ENCODE peak calls at places on chromosomes 3 and 15, in six cellular contexts. Z is HepG2, I is K562, G is H1, B is endothelial cell of umbilical vein, E is A549. W is an unnamed sample.

GRCh38 chr3:52253314-52254260 is 8.0 kb downstream of the PPM1M start:
- DNase-seq in I (no peak), G (no peak), Z (no peak), E (no peak), B (peak), W (no peak)

GRCh38 chr3:48268381-48268935 is 27.6 kb downstream of the ZNF589 start:
- DNase-seq in I (no peak), E (no peak), Z (no peak), B (no peak), G (no peak), W (no peak)

GRCh38 chr3:9945358-9945757 is 6.8 kb downstream of the PRRT3 start:
- DNase-seq in Z (no peak), E (no peak), G (no peak), B (no peak), I (no peak), W (no peak)

GRCh38 chr3:153400641-153401040 is 238.6 kb downstream of the RAP2B start:
- DNase-seq in I (no peak), Z (no peak), B (no peak), E (no peak), G (no peak), W (no peak)

GRCh38 chr15:74245342-74245931 is 9.3 kb downstream of the CCDC33 start:
- DNase-seq in G (no peak), Z (no peak), B (no peak), I (peak), E (no peak), W (peak)

GRCh38 chr3:126197854-126198584 is 17.6 kb upstream of the ALDH1L1 start:
- DNase-seq in I (peak), E (peak), B (peak), G (peak), Z (peak), W (peak)

GRCh38 chr3:191356586-191357439 is 26.5 kb upstream of the UTS2B start:
- DNase-seq in G (no peak), E (no peak), Z (no peak), I (no peak), B (peak), W (no peak)

GRCh38 chr3:99659032-99659431 is 20.6 kb downstream of the COL8A1 start:
- DNase-seq in G (no peak), B (peak), I (no peak), E (no peak), Z (no peak), W (no peak)

GRCh38 chr3:46931631-46932441 is 44.7 kb downstream of the CCDC12 start:
- DNase-seq in G (no peak), Z (peak), I (no peak), E (no peak), B (peak), W (no peak)

GRCh38 chr3:159804726-159805410 is 183.8 kb upstream of the IL12A start:
- DNase-seq in I (peak), E (peak), B (peak), Z (peak), G (peak), W (peak)

GRCh38 chr15:98515186-98515585 is 133.2 kb upstream of the IGF1R start:
- DNase-seq in E (no peak), G (peak), B (no peak), Z (no peak), I (no peak), W (no peak)

GRCh38 chr3:108342829-108343478 is 46.6 kb downstream of the HHLA2 start:
- DNase-seq in G (no peak), E (no peak), I (no peak), B (peak), Z (no peak), W (no peak)

GRCh38 chr15:78322243-78322642 is 17.9 kb upstream of the CRABP1 start:
- DNase-seq in Z (no peak), I (no peak), E (no peak), G (no peak), B (peak), W (no peak)

GRCh38 chr15:74405823-74406222 is 27.9 kb downstream of the SEMA7A start:
- DNase-seq in G (no peak), E (no peak), Z (no peak), B (no peak), I (no peak), W (no peak)

GRCh38 chr3:41088882-41089281 is 110.4 kb upstream of the CTNNB1 start:
- DNase-seq in E (no peak), B (no peak), I (no peak), G (no peak), Z (no peak), W (no peak)

GRCh38 chr15:97009036-97009555 is 678.6 kb downstream of the NR2F2 start:
- DNase-seq in G (no peak), I (no peak), Z (no peak), E (no peak), B (no peak), W (no peak)

GRCh38 chr3:32177702-32178198 is 60.7 kb upstream of the CMTM8 start:
- DNase-seq in E (peak), I (peak), B (peak), Z (peak), G (peak), W (peak)

GRCh38 chr3:43286886-43287301 is 554 bp downstream of the SNRK start:
- DNase-seq in G (peak), E (peak), I (no peak), Z (no peak), B (no peak), W (no peak)

GRCh38 chr15:58138106-58138505 is at the start of gene AQP9:
- DNase-seq in B (no peak), Z (no peak), I (no peak), G (no peak), E (no peak), W (no peak)

GRCh38 chr3:119695480-119695879 is 7.3 kb upstream of the CFAP91 start:
- DNase-seq in B (no peak), I (peak), Z (no peak), E (no peak), G (no peak), W (no peak)

GRCh38 chr15:65962187-65962586 is 92.9 kb downstream of the RAB11A start:
- DNase-seq in I (no peak), G (no peak), Z (no peak), E (no peak), B (peak), W (no peak)

GRCh38 chr3:17753271-17753992 is 11.0 kb upstream of the TBC1D5 start:
- DNase-seq in B (no peak), G (no peak), I (no peak), E (no peak), Z (no peak), W (no peak)

GRCh38 chr3:169477790-169478189 is 185.7 kb downstream of the MECOM start:
- DNase-seq in I (no peak), G (no peak), B (no peak), Z (no peak), E (no peak), W (no peak)

GRCh38 chr3:38545396-38545949 is 49.3 kb downstream of the EXOG start:
- DNase-seq in I (no peak), Z (no peak), G (no peak), E (no peak), B (no peak), W (no peak)

GRCh38 chr3:141280086-141280485 is 48.5 kb downstream of the PXYLP1 start:
- DNase-seq in Z (no peak), E (no peak), G (no peak), B (no peak), I (no peak), W (no peak)

GRCh38 chr3:36653095-36653494 is 111.3 kb downstream of the DCLK3 start:
- DNase-seq in E (no peak), I (no peak), G (no peak), Z (no peak), B (no peak), W (no peak)

GRCh38 chr3:133595341-133595740 is 21.9 kb downstream of the CDV3 start:
- DNase-seq in B (peak), Z (no peak), E (no peak), I (no peak), G (no peak), W (no peak)
- TF ChIP-seq JUN in B (peak), Z (no peak), E (no peak), I (no peak), G (no peak), W (no peak)

GRCh38 chr3:195041871-195042740 is 228.9 kb downstream of the XXYLT1 start:
- DNase-seq in E (no peak), G (peak), I (no peak), B (no peak), Z (no peak), W (no peak)
- TF ChIP-seq JUN in E (no peak), G (no peak), I (no peak), B (no peak), Z (no peak), W (no peak)

GRCh38 chr3:143654906-143655305 is 193.4 kb downstream of the SLC9A9 start:
- DNase-seq in B (no peak), G (no peak), Z (no peak), I (no peak), E (no peak), W (no peak)
- TF ChIP-seq JUN in B (no peak), G (no peak), Z (no peak), I (no peak), E (no peak), W (no peak)

DNA sequence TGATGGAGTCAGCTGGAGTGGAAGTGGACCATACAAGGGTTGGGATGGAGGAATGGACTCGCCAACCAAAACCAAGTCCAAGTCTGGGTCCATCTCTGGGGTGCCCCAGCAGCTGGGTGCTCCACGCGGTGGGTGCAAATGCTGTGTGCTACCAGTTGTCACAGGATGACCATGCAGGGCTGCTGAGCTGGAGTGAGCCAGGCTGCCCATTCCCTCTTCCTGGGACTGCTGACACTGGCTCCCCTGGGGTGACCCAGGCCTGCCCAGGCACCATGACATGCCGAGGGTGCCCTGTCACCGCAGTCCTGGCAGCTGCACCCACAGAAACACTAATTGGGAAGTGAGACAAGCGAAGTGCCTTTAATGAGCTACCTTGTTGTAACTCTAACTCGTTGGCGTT is 140.2 kb downstream of the TPRA1 start:
- DNase-seq in G (no peak), B (no peak), I (no peak), E (no peak), Z (no peak), W (no peak)
- TF ChIP-seq JUN in G (no peak), B (no peak), I (no peak), E (no peak), Z (no peak), W (no peak)

GRCh38 chr15:61518191-61518950 is 289.3 kb upstream of the RORA start:
- DNase-seq in B (no peak), E (no peak), G (no peak), Z (no peak), I (no peak), W (no peak)
- TF ChIP-seq JUN in B (no peak), E (no peak), G (no peak), Z (no peak), I (no peak), W (no peak)